ENCODE peak calls at places on chromosomes 7 and 10, in five cellular contexts. Z is HFF-Myc, S is psoas muscle, Q is mucosa of descending colon, I is GM10248. O is an unnamed sample.
A peak's percentile ranks its signal among the peaks of the same experiment; 100 is the strongest.

GRCh38 chr7:98210513-98211220 is 572 bp upstream of the BHLHA15 start:
- DNase-seq in Q (no peak), I (no peak), Z (no peak), S (no peak), O (no peak)

GRCh38 chr7:721619-722248 is 4.8 kb upstream of the DNAAF5 start:
- DNase-seq in Q (no peak), S (no peak), Z (no peak), I (no peak), O (no peak)

GRCh38 chr7:84194484-84195260 is at the start of gene SEMA3A:
- DNase-seq in S (no peak), Z (peak; percentile 79), Q (peak; percentile 13), I (no peak), O (peak; percentile 18)

GRCh38 chr7:86653919-86654659 is 10.4 kb downstream of the GRM3 start:
- DNase-seq in Q (no peak), I (no peak), Z (no peak), S (no peak), O (no peak)

GRCh38 chr10:98467506-98468318 is 21.0 kb upstream of the HPS1 start:
- DNase-seq in I (peak; percentile 87), Z (peak; percentile 80), Q (peak; percentile 83), S (peak; percentile 60), O (peak; percentile 40)

GRCh38 chr10:63201118-63201517 is 68.0 kb downstream of the NRBF2 start:
- DNase-seq in Q (no peak), S (no peak), Z (no peak), I (no peak), O (no peak)

GRCh38 chr10:1050555-1050954 is 1.6 kb upstream of the IDI1 start:
- DNase-seq in Q (peak; percentile 59), I (no peak), Z (no peak), S (no peak), O (no peak)

GRCh38 chr7:99579956-99580777 is 17.9 kb upstream of the TMEM225B start:
- DNase-seq in I (no peak), Z (no peak), S (peak; percentile 38), Q (peak; percentile 26), O (no peak)

GRCh38 chr7:36310897-36311296 is 78.8 kb upstream of the ANLN start:
- DNase-seq in S (no peak), I (no peak), Q (no peak), Z (no peak), O (no peak)

GRCh38 chr10:46551701-46552525 is 4.5 kb downstream of the GPRIN2 start:
- DNase-seq in S (peak; percentile 8), I (no peak), Q (peak; percentile 7), Z (no peak), O (no peak)

GRCh38 chr7:95636140-95636539 is 39.8 kb upstream of the PDK4 start:
- DNase-seq in S (no peak), Z (no peak), I (no peak), Q (no peak), O (no peak)

GRCh38 chr7:128322040-128322643 is 21.6 kb downstream of the RBM28 start:
- DNase-seq in I (no peak), S (no peak), Z (peak; percentile 12), Q (no peak), O (no peak)

GRCh38 chr7:158384746-158385145 is 202.9 kb downstream of the PTPRN2 start:
- DNase-seq in I (no peak), S (no peak), Q (no peak), Z (no peak), O (no peak)

GRCh38 chr7:43750016-43750887 is 8.2 kb upstream of the BLVRA start:
- DNase-seq in Z (no peak), I (no peak), S (peak; percentile 54), Q (no peak), O (no peak)

GRCh38 chr10:35611750-35612149 is 6.6 kb downstream of the GJD4 start:
- DNase-seq in Z (no peak), I (no peak), S (no peak), Q (no peak), O (no peak)

GRCh38 chr10:35614312-35614711 is 9.2 kb downstream of the GJD4 start:
- DNase-seq in Z (no peak), Q (no peak), I (no peak), S (no peak), O (no peak)

GRCh38 chr10:35612385-35613106 is 7.4 kb downstream of the GJD4 start:
- DNase-seq in Q (no peak), Z (no peak), I (no peak), S (no peak), O (no peak)

GRCh38 chr10:35613107-35613440 is 7.9 kb downstream of the GJD4 start:
- DNase-seq in I (no peak), Q (no peak), Z (no peak), S (no peak), O (no peak)

DNA sequence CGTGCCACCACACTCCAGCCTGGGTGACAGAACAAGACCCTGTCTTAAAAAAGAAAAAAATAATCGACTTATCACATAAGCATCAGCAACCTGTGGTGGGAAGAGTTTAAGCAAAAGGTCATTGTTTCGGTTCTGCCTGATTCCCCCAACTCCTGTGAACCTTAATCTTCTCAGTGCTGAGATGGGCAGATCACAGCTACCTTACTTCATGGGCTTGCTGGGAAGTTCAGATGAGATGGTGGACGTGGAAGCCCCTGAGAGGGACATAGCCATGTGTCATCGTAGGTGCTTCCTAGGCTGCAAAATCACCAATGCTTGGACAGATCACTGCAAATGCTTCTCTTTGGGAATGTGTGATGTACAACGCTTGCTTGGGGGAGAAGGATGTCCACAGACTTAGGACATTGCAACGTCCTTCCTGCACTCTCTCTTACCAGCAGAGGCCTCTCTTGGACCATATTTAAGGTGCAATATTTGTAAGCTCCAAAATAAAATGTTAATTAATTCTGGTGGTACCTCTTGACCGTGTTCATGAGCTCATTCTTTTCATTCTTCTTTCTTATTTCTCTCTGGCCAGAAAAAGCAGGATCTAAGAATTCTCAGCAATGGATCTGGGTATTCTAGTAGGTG is 8.6 kb downstream of the GJD4 start:
- DNase-seq in Q (no peak), I (no peak), S (no peak), Z (no peak), O (no peak)
- TF ChIP-seq CTCF in Q (no peak), I (no peak), S (peak; percentile 13), Z (peak; percentile 15), O (peak; percentile 66)

DNA sequence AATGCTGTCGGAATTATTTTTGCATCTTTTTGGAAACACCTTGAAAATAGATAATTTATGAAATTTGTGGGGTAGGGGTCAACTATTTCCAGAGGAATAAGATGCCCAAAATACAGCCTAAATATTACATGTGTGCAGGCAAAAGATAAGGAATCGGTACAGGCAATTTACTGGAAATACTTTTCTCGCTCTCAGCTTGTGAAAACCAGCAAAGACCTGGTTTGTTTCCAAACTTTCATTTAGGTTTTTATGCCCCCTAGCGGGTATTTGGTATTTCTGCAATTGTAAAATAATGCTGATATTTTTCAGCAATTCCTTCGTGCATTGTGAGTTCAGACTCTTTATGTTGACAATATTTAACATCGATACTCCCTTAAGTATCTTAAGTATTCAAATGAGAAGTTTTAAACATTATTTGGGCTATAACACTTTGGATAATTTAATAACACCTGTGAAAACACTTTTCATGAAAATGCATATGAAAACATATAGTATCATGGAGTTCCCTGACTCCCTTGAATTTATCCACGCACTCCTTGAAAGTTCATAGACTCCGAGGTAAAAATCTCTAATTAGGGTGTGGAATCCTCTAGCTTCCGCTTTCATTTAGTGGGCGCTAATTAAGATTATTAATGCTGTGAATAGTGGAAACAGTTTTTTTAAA is 132.4 kb downstream of the TSPAN12 start:
- DNase-seq in S (no peak), Q (no peak), Z (peak; percentile 9), I (peak; percentile 28), O (no peak)
- TF ChIP-seq CTCF in S (peak; percentile 55), Q (no peak), Z (peak; percentile 45), I (peak; percentile 42), O (peak; percentile 70)

GRCh38 chr10:67884313-67884841 is at the start of gene SIRT1:
- DNase-seq in S (peak; percentile 98), I (peak; percentile 91), Q (peak; percentile 97), Z (peak; percentile 59), O (peak; percentile 42)

GRCh38 chr10:67883710-67884312 is 645 bp upstream of the SIRT1 start:
- DNase-seq in I (peak; percentile 21), Q (peak; percentile 29), S (no peak), Z (peak; percentile 16), O (no peak)

GRCh38 chr10:67884842-67885680 is 605 bp downstream of the SIRT1 start:
- DNase-seq in Z (peak; percentile 6), S (peak; percentile 83), I (peak; percentile 84), Q (peak; percentile 84), O (no peak)
- TF ChIP-seq CTCF in Z (no peak), S (no peak), I (no peak), Q (no peak), O (no peak)

GRCh38 chr7:154857728-154858681 is 144.9 kb downstream of the PAXIP1 start:
- DNase-seq in S (no peak), Q (no peak), I (no peak), Z (no peak), O (no peak)

GRCh38 chr7:154854836-154855235 is 148.1 kb downstream of the PAXIP1 start:
- DNase-seq in Z (no peak), S (no peak), I (no peak), Q (no peak), O (no peak)

GRCh38 chr7:154857240-154857639 is 145.7 kb downstream of the PAXIP1 start:
- DNase-seq in Q (peak; percentile 63), Z (no peak), I (no peak), S (no peak), O (no peak)

GRCh38 chr7:154855366-154855765 is 147.6 kb downstream of the PAXIP1 start:
- DNase-seq in S (no peak), I (no peak), Z (no peak), Q (no peak), O (no peak)

GRCh38 chr7:154856737-154857136 is 146.2 kb downstream of the PAXIP1 start:
- DNase-seq in Q (no peak), I (no peak), S (no peak), Z (no peak), O (no peak)
- TF ChIP-seq CTCF in Q (no peak), I (no peak), S (no peak), Z (no peak), O (no peak)

GRCh38 chr10:92553959-92554358 is 19.9 kb downstream of the IDE start:
- DNase-seq in Z (no peak), I (no peak), S (no peak), Q (no peak), O (no peak)

GRCh38 chr10:92550924-92551323 is 23.0 kb downstream of the IDE start:
- DNase-seq in Z (no peak), Q (no peak), S (no peak), I (no peak), O (no peak)

GRCh38 chr10:92547676-92548075 is 26.2 kb downstream of the IDE start:
- DNase-seq in I (no peak), Q (no peak), Z (no peak), S (no peak), O (no peak)

GRCh38 chr10:92552310-92552709 is 21.6 kb downstream of the IDE start:
- DNase-seq in Z (no peak), Q (no peak), I (no peak), S (no peak), O (no peak)
- TF ChIP-seq CTCF in Z (peak; percentile 36), Q (no peak), I (peak; percentile 18), S (no peak), O (peak; percentile 44)

O was measured in epithelial cell of proximal tubule.